ENCODE peak calls at places on chromosomes 11 and 22, in six cellular contexts. P is SK-N-SH, Y is GM12878, J is H1, Z is K562, C is HepG2. V is an unnamed sample.
A peak's percentile ranks its signal among the peaks of the same experiment; 100 is the strongest.

GRCh38 chr11:122098223-122098980 is 17.6 kb downstream of the BLID start:
- DNase-seq in Z (no peak), C (no peak), P (no peak), J (no peak), Y (no peak), V (no peak)

GRCh38 chr11:27722117-27722844 is 22.0 kb upstream of the BDNF start:
- DNase-seq in P (peak; percentile 64), C (no peak), Z (no peak), Y (no peak), J (peak; percentile 81), V (peak; percentile 35)

GRCh38 chr11:112822478-112823274 is 138.5 kb upstream of the NCAM1 start:
- DNase-seq in Z (no peak), C (no peak), P (no peak), J (peak; percentile 66), Y (no peak), V (no peak)

GRCh38 chr11:45285931-45286632 is at the start of gene SYT13:
- DNase-seq in Z (no peak), C (no peak), J (peak; percentile 88), P (peak; percentile 87), Y (no peak), V (no peak)

GRCh38 chr22:28560005-28560742 is 119.5 kb downstream of the TTC28 start:
- DNase-seq in Z (peak; percentile 86), J (no peak), P (no peak), Y (no peak), C (no peak), V (no peak)

GRCh38 chr22:40922484-40923303 is 28.5 kb upstream of the RBX1 start:
- DNase-seq in Y (peak; percentile 47), P (peak; percentile 25), Z (peak; percentile 63), J (no peak), C (peak; percentile 40), V (peak; percentile 23)

GRCh38 chr22:26197427-26197826 is 28.2 kb downstream of the SEZ6L start:
- DNase-seq in P (no peak), C (no peak), J (no peak), Y (no peak), Z (no peak), V (no peak)

GRCh38 chr11:1150769-1151365 is 6.9 kb upstream of the MUC5AC start:
- DNase-seq in Y (no peak), J (no peak), Z (no peak), C (no peak), P (no peak), V (peak; percentile 18)

GRCh38 chr22:33542153-33542552 is 378.1 kb downstream of the LARGE1 start:
- DNase-seq in P (no peak), Y (no peak), J (no peak), Z (no peak), C (peak; percentile 35), V (no peak)

GRCh38 chr22:38415046-38415445 is 40.0 kb downstream of the KCNJ4 start:
- DNase-seq in C (no peak), J (no peak), P (no peak), Y (no peak), Z (no peak), V (no peak)

GRCh38 chr11:575996-576756 is at the start of gene PHRF1:
- DNase-seq in P (peak; percentile 100), Y (peak; percentile 66), C (peak; percentile 88), Z (peak; percentile 94), J (peak; percentile 96), V (peak; percentile 93)

GRCh38 chr11:118488480-118489109 is 38.7 kb upstream of the TTC36 start:
- DNase-seq in P (peak; percentile 74), C (peak; percentile 68), J (peak; percentile 82), Y (peak; percentile 35), Z (peak; percentile 82), V (peak; percentile 74)

GRCh38 chr11:119431523-119431922 is 8.6 kb upstream of the THY1 start:
- DNase-seq in P (no peak), Z (no peak), Y (no peak), C (no peak), J (no peak), V (no peak)

GRCh38 chr11:124917115-124917637 is 1.9 kb upstream of the HEPN1 start:
- DNase-seq in C (peak; percentile 16), Z (no peak), P (no peak), J (no peak), Y (no peak), V (peak; percentile 4)

GRCh38 chr11:128621491-128622136 is 34.3 kb upstream of the ETS1 start:
- DNase-seq in C (no peak), Z (no peak), J (no peak), Y (no peak), P (no peak), V (no peak)

GRCh38 chr22:48786679-48786996 is 1041.0 kb downstream of the BRD1 start:
- DNase-seq in P (no peak), Y (no peak), J (peak; percentile 43), C (no peak), Z (no peak), V (no peak)

GRCh38 chr11:68461284-68461861 is 821 bp downstream of the PPP6R3 start:
- DNase-seq in C (no peak), Z (peak; percentile 68), Y (no peak), J (no peak), P (peak; percentile 62), V (no peak)

GRCh38 chr11:5626191-5626590 is 1.4 kb downstream of the TRIM34 start:
- DNase-seq in Z (no peak), Y (no peak), J (no peak), P (no peak), C (no peak), V (no peak)

GRCh38 chr22:30648825-30649224 is 13.2 kb downstream of the SLC35E4 start:
- DNase-seq in J (no peak), Z (no peak), C (no peak), Y (no peak), P (no peak), V (no peak)

GRCh38 chr22:30649430-30650007 is 13.9 kb downstream of the SLC35E4 start:
- DNase-seq in C (no peak), Y (no peak), P (no peak), J (no peak), Z (peak; percentile 68), V (peak; percentile 50)

GRCh38 chr22:30646518-30647160 is 11.1 kb downstream of the SLC35E4 start:
- DNase-seq in Z (no peak), Y (no peak), J (no peak), C (no peak), P (no peak), V (no peak)

GRCh38 chr22:30650508-30651116 is 15.0 kb downstream of the SLC35E4 start:
- DNase-seq in P (no peak), C (no peak), Z (peak; percentile 45), J (no peak), Y (no peak), V (no peak)

DNA sequence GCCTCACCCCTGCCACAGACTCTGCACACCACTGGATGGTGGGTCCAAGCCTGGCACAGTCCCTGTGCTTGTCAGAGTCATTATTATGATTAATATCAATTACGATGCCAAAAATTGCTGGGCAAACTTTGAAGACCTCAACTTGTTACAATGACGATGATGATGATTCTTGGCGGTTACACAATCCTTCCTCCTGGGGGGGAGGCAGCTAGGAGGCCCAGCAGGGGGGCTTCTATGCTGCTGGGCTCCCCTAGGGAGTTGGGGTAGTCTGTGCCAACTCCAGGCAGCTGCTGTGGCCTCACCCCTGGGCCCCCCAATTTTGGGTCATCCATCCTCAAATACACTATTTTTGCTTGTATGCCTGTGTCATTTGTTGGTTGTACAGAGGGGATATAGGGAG is 12.0 kb downstream of the SLC35E4 start:
- DNase-seq in P (no peak), Y (no peak), Z (no peak), J (no peak), C (no peak), V (no peak)
- TF ChIP-seq GABPA in P (no peak), Y (no peak), Z (no peak), J (no peak), C (no peak), V (no peak)

GRCh38 chr11:110148775-110149744 is 55.9 kb downstream of the ZC3H12C start:
- DNase-seq in P (no peak), Z (peak; percentile 58), J (no peak), C (no peak), Y (no peak), V (no peak)

GRCh38 chr11:110152199-110152598 is 59.0 kb downstream of the ZC3H12C start:
- DNase-seq in Y (no peak), P (no peak), Z (no peak), J (no peak), C (no peak), V (no peak)

GRCh38 chr11:110153474-110153873 is 60.3 kb downstream of the ZC3H12C start:
- DNase-seq in C (no peak), Y (no peak), Z (no peak), J (no peak), P (no peak), V (no peak)

DNA sequence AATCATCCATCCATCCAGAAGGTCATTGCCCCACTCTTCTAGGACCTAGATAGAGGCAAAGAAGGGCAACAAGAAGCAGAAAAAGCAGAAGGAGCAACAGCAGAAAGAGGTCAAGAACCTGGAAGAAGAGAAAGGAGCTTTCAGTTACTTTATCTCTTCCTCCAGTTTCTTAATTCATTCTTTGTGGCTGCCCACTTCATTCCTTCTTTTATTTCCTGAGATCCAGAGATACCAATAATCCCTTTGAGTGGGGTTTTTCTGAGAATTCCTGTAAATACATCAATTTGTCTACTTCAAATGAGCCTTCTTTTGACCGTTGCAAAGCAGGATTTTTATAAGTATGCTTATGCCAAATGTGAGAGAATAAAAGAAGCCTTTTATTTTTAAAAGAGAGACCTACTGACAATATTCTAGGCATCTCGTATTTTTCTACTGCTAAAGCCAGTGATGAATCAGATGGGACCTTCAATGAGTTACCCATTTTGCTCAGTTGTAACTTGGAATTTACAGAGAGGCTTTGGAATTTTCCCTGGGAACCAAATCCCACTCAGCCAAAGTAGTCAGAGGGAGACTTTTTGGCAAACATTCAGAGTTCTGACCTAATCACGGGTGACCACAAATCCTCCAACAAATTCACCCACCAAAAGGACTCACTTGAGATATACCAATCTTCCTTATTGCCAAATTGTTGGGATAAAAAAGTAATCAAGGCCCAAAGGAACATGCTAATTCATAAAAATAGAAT is 54.9 kb downstream of the ZC3H12C start:
- DNase-seq in P (no peak), Z (no peak), J (no peak), Y (no peak), C (no peak), V (no peak)
- TF ChIP-seq GABPA in P (no peak), Z (no peak), J (no peak), Y (no peak), C (no peak), V (no peak)

GRCh38 chr11:19739872-19740271 is 27.2 kb downstream of the NAV2 start:
- DNase-seq in P (no peak), J (peak; percentile 57), Z (peak; percentile 5), Y (no peak), C (peak; percentile 13), V (no peak)

GRCh38 chr11:19740586-19740985 is 27.9 kb downstream of the NAV2 start:
- DNase-seq in Y (no peak), P (no peak), J (no peak), C (no peak), Z (no peak), V (no peak)

GRCh38 chr11:19744130-19744529 is 31.5 kb downstream of the NAV2 start:
- DNase-seq in J (no peak), C (no peak), Z (no peak), Y (no peak), P (no peak), V (no peak)

GRCh38 chr11:19743622-19744021 is 31.0 kb downstream of the NAV2 start:
- DNase-seq in C (no peak), Y (no peak), P (no peak), J (no peak), Z (no peak), V (no peak)

GRCh38 chr11:19742595-19743292 is 30.1 kb downstream of the NAV2 start:
- DNase-seq in C (peak; percentile 52), J (peak; percentile 84), Y (no peak), P (peak; percentile 68), Z (peak; percentile 71), V (peak; percentile 43)
- TF ChIP-seq GABPA in C (no peak), J (no peak), Y (no peak), P (no peak), Z (no peak), V (no peak)

GRCh38 chr11:31340903-31341572 is 28.5 kb downstream of the DCDC1 start:
- DNase-seq in Y (no peak), P (peak; percentile 12), Z (peak; percentile 39), C (peak; percentile 45), J (peak; percentile 46), V (peak; percentile 7)
- TF ChIP-seq GABPA in Y (no peak), P (no peak), Z (no peak), C (no peak), J (no peak), V (no peak)

V was measured in HL-60.